ENCODE peak calls at places on chromosomes 16 and 17, in six cellular contexts. N is natural killer cell; A is nephron progenitor cell; B is foreskin fibroblast; S is CD8-positive, alpha-beta T cell; Y is A549. R is an unnamed sample.

GRCh38 chr17:34725740-34726139 is 146.4 kb downstream of the TMEM132E start:
- DNase-seq in N (no peak), Y (no peak), S (no peak), A (no peak), B (no peak), R (no peak)

GRCh38 chr16:20334396-20334795 is 7.1 kb upstream of the GP2 start:
- DNase-seq in S (no peak), A (no peak), Y (no peak), N (no peak), B (no peak), R (no peak)

GRCh38 chr17:58272367-58273280 is 8.1 kb downstream of the MPO start:
- DNase-seq in S (no peak), A (no peak), Y (peak), N (no peak), B (no peak), R (no peak)

GRCh38 chr16:67814567-67814966 is 7.9 kb downstream of the TSNAXIP1 start:
- DNase-seq in A (no peak), N (no peak), S (no peak), B (no peak), Y (no peak), R (no peak)

GRCh38 chr16:27822529-27823437 is 240.7 kb downstream of the GSG1L start:
- DNase-seq in Y (no peak), B (no peak), S (no peak), A (no peak), N (no peak), R (no peak)

GRCh38 chr16:4624827-4625616 is 396 bp downstream of the MGRN1 start:
- DNase-seq in N (peak), A (peak), S (no peak), Y (no peak), B (peak), R (peak)

GRCh38 chr17:21280081-21280518 is 4.4 kb upstream of the MAP2K3 start:
- DNase-seq in S (peak), A (peak), Y (peak), B (peak), N (peak), R (peak)

GRCh38 chr17:80394629-80395216 is 20.2 kb upstream of the ENDOV start:
- DNase-seq in S (no peak), B (no peak), N (no peak), Y (no peak), A (no peak), R (no peak)

GRCh38 chr16:11349599-11350276 is 4.5 kb downstream of the RMI2 start:
- DNase-seq in S (no peak), N (no peak), B (peak), Y (no peak), A (no peak), R (no peak)

GRCh38 chr17:50211249-50212120 is 10.1 kb upstream of the COL1A1 start:
- DNase-seq in A (no peak), S (no peak), B (peak), N (no peak), Y (no peak), R (no peak)

GRCh38 chr17:28065706-28066105 is 23.2 kb downstream of the NLK start:
- DNase-seq in N (no peak), S (no peak), A (no peak), Y (no peak), B (no peak), R (no peak)

GRCh38 chr17:77744268-77744988 is 214.1 kb upstream of the TNRC6C start:
- DNase-seq in Y (no peak), A (no peak), N (no peak), S (no peak), B (no peak), R (no peak)

GRCh38 chr17:79971651-79972050 is 64.0 kb downstream of the TBC1D16 start:
- DNase-seq in N (no peak), B (no peak), A (no peak), Y (no peak), S (no peak), R (no peak)

GRCh38 chr16:55982597-55982996 is 107.4 kb upstream of the CES5A start:
- DNase-seq in B (no peak), A (no peak), Y (no peak), S (no peak), N (no peak), R (no peak)

GRCh38 chr17:63697341-63698286 is 2.3 kb downstream of the LIMD2 start:
- DNase-seq in A (no peak), B (peak), Y (peak), S (peak), N (peak), R (peak)

GRCh38 chr17:76906463-76906862 is 38.3 kb downstream of the MGAT5B start:
- DNase-seq in N (no peak), S (no peak), A (no peak), Y (no peak), B (no peak), R (no peak)

GRCh38 chr17:62910277-62910676 is 55.8 kb upstream of the TANC2 start:
- DNase-seq in N (no peak), S (no peak), A (no peak), B (no peak), Y (no peak), R (no peak)

GRCh38 chr17:4852504-4853075 is 19.4 kb downstream of the MINK1 start:
- DNase-seq in A (no peak), B (peak), Y (no peak), S (no peak), N (peak), R (no peak)

GRCh38 chr16:85391769-85392583 is 221.1 kb upstream of the GSE1 start:
- DNase-seq in B (no peak), Y (no peak), S (no peak), A (peak), N (no peak), R (no peak)

GRCh38 chr16:58658796-58659211 is 25.8 kb downstream of the SLC38A7 start:
- DNase-seq in B (peak), A (no peak), S (no peak), N (no peak), Y (no peak), R (no peak)

GRCh38 chr16:48321307-48322036 is 63.7 kb downstream of the SIAH1 start:
- DNase-seq in N (no peak), S (no peak), B (peak), A (no peak), Y (no peak), R (no peak)

GRCh38 chr16:61148930-61149329 is 887.3 kb downstream of the CDH8 start:
- DNase-seq in Y (no peak), B (no peak), S (no peak), A (no peak), N (no peak), R (no peak)

GRCh38 chr16:20318006-20318405 is 9.3 kb downstream of the GP2 start:
- DNase-seq in B (no peak), S (no peak), A (no peak), Y (no peak), N (no peak), R (no peak)

GRCh38 chr16:57926041-57926440 is 44.9 kb downstream of the CNGB1 start:
- DNase-seq in S (no peak), A (no peak), Y (no peak), N (no peak), B (no peak), R (no peak)

GRCh38 chr17:77107506-77108433 is 33.0 kb upstream of the SEC14L1 start:
- DNase-seq in A (no peak), B (peak), Y (no peak), N (no peak), S (peak), R (peak)

GRCh38 chr17:43609613-43610385 is 51.9 kb downstream of the MEOX1 start:
- DNase-seq in S (no peak), Y (no peak), B (peak), N (no peak), A (no peak), R (no peak)

GRCh38 chr16:71364306-71364705 is 5.8 kb downstream of the CALB2 start:
- DNase-seq in B (no peak), S (no peak), A (no peak), Y (no peak), N (no peak), R (no peak)

GRCh38 chr16:71368958-71369357 is 10.4 kb downstream of the CALB2 start:
- DNase-seq in B (no peak), S (no peak), A (no peak), Y (no peak), N (no peak), R (no peak)

GRCh38 chr16:71365021-71365420 is 6.5 kb downstream of the CALB2 start:
- DNase-seq in S (no peak), B (no peak), A (no peak), Y (no peak), N (no peak), R (no peak)

GRCh38 chr16:71369494-71369893 is 11.0 kb downstream of the CALB2 start:
- DNase-seq in N (no peak), Y (no peak), B (no peak), S (no peak), A (no peak), R (no peak)

GRCh38 chr16:71367243-71367976 is 8.9 kb downstream of the CALB2 start:
- DNase-seq in A (peak), S (no peak), N (no peak), B (peak), Y (peak), R (peak)
- TF ChIP-seq CTCF in A (peak), S (peak), N (no peak), B (peak), Y (peak), R (peak)

GRCh38 chr17:10196384-10196783 is 2.0 kb downstream of the GAS7 start:
- DNase-seq in A (no peak), Y (no peak), N (no peak), B (no peak), S (no peak), R (no peak)

GRCh38 chr17:10193632-10194031 is 4.8 kb downstream of the GAS7 start:
- DNase-seq in B (no peak), S (no peak), N (no peak), A (no peak), Y (no peak), R (no peak)

GRCh38 chr17:10195090-10195489 is 3.3 kb downstream of the GAS7 start:
- DNase-seq in N (no peak), B (no peak), S (no peak), A (no peak), Y (no peak), R (no peak)

GRCh38 chr17:10192500-10192899 is 5.9 kb downstream of the GAS7 start:
- DNase-seq in B (no peak), A (no peak), S (no peak), Y (no peak), N (no peak), R (no peak)

DNA sequence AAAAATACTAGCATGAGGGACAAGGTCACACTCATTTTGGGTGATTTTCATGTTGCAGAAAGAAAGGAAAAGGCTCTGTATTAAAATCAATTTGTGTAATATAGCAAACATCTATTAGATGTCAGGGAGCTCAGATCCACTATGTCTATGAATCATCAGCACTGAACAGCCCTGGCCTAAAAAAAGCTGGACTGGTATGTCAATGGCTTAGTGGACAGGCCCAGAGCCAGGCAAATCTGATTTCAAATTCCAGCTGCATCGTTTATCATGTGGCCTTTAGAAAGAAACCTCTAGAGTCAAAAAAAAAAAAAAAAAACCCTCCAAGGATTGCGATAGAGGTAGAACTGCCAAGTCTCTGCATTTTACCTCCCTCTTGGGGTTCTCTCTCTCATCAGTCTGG is 5.4 kb downstream of the GAS7 start:
- DNase-seq in N (no peak), Y (no peak), S (no peak), B (peak), A (no peak), R (no peak)
- TF ChIP-seq CTCF in N (no peak), Y (no peak), S (no peak), B (no peak), A (no peak), R (no peak)

DNA sequence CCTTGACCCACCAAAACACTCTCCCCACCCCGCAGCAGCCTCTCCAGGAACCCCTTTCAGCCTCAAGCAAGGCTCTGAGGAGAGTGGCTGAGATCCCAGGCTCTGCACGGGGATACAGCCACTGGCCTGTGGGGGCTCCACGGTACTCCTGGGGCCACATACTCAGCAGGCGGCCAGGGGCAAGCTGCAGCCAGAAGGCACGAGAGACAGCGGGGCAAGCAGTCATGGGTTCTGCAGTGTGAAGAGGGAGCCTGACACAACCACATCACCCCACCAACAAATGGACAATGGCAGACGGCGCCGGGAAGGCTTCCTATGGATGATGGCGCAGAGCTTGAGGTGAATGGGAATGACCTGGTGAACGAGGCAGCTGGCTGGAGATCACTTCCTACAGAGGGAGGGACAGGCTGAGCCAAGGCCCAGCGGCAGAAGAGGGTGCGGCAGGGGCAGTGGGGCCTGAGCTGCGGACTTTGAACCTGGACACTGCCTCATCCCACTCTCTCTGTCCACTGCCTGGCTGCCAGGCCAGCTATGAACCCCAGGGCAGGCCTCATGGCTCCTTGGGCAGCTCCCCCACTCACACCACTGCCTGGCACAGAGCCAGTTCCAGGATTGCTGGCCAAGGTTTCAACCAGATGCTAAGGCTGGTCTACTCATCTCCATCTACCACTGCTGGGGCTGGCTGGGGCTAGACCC is 10.8 kb upstream of the BCAR1 start:
- DNase-seq in S (no peak), B (peak), N (no peak), Y (no peak), A (no peak), R (no peak)
- TF ChIP-seq CTCF in S (no peak), B (no peak), N (no peak), Y (no peak), A (no peak), R (no peak)

GRCh38 chr17:75267403-75268232 is 3.4 kb downstream of the MIF4GD start:
- DNase-seq in B (peak), Y (no peak), A (peak), N (no peak), S (no peak), R (no peak)
- TF ChIP-seq CTCF in B (no peak), Y (peak), A (peak), N (no peak), S (no peak), R (no peak)

GRCh38 chr16:12468552-12468951 is 335.1 kb downstream of the CPPED1 start:
- DNase-seq in A (no peak), N (no peak), B (no peak), Y (no peak), S (no peak), R (no peak)
- TF ChIP-seq CTCF in A (peak), N (no peak), B (no peak), Y (no peak), S (no peak), R (no peak)

GRCh38 chr17:18172528-18173278 is 10.9 kb upstream of the ALKBH5 start:
- DNase-seq in N (no peak), Y (no peak), A (no peak), B (no peak), S (no peak), R (no peak)

GRCh38 chr17:18163528-18163927 is 20.1 kb upstream of the ALKBH5 start:
- DNase-seq in Y (no peak), A (no peak), N (no peak), B (no peak), S (no peak), R (no peak)

GRCh38 chr17:18167421-18167820 is 16.2 kb upstream of the ALKBH5 start:
- DNase-seq in N (no peak), Y (no peak), B (no peak), A (no peak), S (no peak), R (no peak)

GRCh38 chr17:18161226-18162094 is 22.2 kb upstream of the ALKBH5 start:
- DNase-seq in N (no peak), A (no peak), B (peak), Y (no peak), S (no peak), R (peak)

DNA sequence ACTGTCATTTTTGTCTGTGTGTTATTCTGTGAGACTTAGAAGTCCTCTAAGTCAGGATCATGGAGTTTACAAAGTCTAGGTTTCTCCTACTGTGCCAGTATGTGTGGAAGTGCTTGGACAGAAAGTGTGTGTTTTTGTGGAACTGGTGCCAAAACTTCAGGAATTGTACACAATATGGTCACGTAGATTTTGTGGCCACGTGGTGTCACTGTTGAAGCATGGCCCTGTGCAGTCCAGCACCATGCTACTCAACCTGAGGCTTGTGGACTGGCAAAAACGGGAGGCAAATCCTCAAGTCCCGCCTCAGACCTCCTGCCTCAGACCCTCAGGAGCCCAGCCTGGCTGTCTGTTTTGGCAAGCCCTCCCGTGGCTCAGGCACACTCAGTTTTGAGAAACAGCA is 16.7 kb upstream of the ALKBH5 start:
- DNase-seq in N (no peak), Y (no peak), S (no peak), A (no peak), B (peak), R (no peak)
- TF ChIP-seq CTCF in N (no peak), Y (no peak), S (no peak), A (no peak), B (no peak), R (no peak)

DNA sequence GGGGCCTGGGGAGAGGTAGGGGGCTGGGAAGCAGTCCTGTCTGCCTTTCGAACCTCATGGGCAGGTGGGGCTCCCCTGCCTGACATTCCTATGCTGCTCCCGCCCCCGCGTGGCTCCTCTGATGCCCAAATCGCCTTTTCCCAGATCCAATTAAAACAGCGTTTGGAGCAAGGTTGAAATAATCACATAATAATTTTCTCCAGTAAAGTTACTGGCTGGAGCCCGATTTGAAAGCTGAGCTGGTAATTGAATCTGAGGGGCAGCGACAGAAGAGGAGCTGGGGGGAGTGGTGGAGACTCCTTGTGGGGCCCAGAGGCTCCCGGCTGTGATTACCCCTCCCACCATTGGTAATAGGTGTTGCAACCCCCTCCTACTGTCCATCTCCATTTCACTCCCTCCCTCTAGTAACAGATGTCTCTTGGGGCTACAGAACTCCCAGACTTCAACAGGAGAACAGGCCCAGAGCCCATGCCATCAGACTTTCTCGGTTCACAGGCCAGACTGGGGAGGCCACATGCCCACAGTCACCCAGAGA is 38.9 kb upstream of the C1QL1 start:
- DNase-seq in Y (no peak), A (no peak), N (no peak), S (no peak), B (peak), R (no peak)
- TF ChIP-seq CTCF in Y (no peak), A (no peak), N (no peak), S (no peak), B (no peak), R (no peak)

GRCh38 chr17:66526827-66527226 is 224.4 kb downstream of the PRKCA start:
- DNase-seq in N (no peak), S (no peak), B (no peak), A (no peak), Y (no peak), R (no peak)

GRCh38 chr17:66525338-66525737 is 222.9 kb downstream of the PRKCA start:
- DNase-seq in N (no peak), B (no peak), S (no peak), Y (no peak), A (no peak), R (no peak)

GRCh38 chr17:66522591-66523272 is 220.3 kb downstream of the PRKCA start:
- DNase-seq in Y (no peak), N (no peak), B (peak), A (no peak), S (no peak), R (no peak)

GRCh38 chr17:66523378-66524174 is 221.2 kb downstream of the PRKCA start:
- DNase-seq in A (no peak), B (peak), N (no peak), S (no peak), Y (no peak), R (no peak)

GRCh38 chr17:66524848-66525247 is 222.4 kb downstream of the PRKCA start:
- DNase-seq in N (no peak), A (no peak), Y (no peak), S (no peak), B (no peak), R (no peak)
- TF ChIP-seq CTCF in N (no peak), A (no peak), Y (no peak), S (no peak), B (no peak), R (no peak)

GRCh38 chr17:8991514-8992285 is 26.2 kb upstream of the PIK3R5 start:
- DNase-seq in S (peak), Y (peak), N (peak), A (peak), B (peak), R (no peak)

GRCh38 chr17:8988263-8988662 is 22.8 kb upstream of the PIK3R5 start:
- DNase-seq in A (no peak), Y (no peak), N (no peak), B (no peak), S (no peak), R (no peak)

GRCh38 chr17:8981443-8981842 is 15.9 kb upstream of the PIK3R5 start:
- DNase-seq in S (no peak), A (no peak), N (no peak), Y (no peak), B (no peak), R (no peak)

GRCh38 chr17:8985054-8985701 is 19.7 kb upstream of the PIK3R5 start:
- DNase-seq in A (no peak), B (no peak), S (no peak), Y (no peak), N (no peak), R (no peak)

DNA sequence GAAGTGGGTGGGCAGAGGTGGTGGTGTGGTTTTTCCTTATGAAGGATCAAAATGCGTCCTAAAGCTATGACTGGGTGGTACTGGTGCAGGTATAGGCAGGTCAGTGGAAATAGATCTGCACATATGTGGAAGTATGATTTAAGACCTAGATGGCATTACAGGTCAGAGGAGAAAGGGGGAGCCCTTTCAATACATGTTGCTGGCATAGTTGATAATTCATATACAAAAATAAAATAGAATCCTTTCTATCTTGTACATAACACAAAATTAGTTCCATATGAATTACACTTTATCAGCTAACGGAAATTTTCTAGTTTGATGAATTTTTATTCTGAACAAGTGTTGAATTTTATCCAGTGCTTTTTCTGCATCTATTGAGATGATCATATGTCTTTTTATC is 20.8 kb upstream of the PIK3R5 start:
- DNase-seq in Y (no peak), A (no peak), B (no peak), N (no peak), S (no peak), R (no peak)
- TF ChIP-seq CTCF in Y (peak), A (no peak), B (no peak), N (peak), S (peak), R (no peak)